ENCODE peak calls at places on chromosomes 11 and 22, in nine cellular contexts. G is uterus, L is thoracic aorta, K is OCI-LY7, Y is HCT116, E is neural progenitor cell, I is stomach, P is Panc1, A is IMR-90. T is an unnamed sample. For H3K4me1, the result is how much of the 10 kb centered on the place peaks cover.

GRCh38 chr11:74766905-74767304 is 18.3 kb downstream of the RNF169 start:
- DNase-seq in G (no peak), K (no peak), E (no peak), P (no peak), Y (no peak), A (no peak), L (no peak), I (no peak), T (no peak)

GRCh38 chr11:47950396-47950795 is 30.0 kb upstream of the PTPRJ start:
- DNase-seq in I (no peak), L (no peak), P (no peak), G (no peak), K (peak), Y (no peak), E (no peak), A (no peak), T (no peak)

GRCh38 chr22:44571566-44572413 is 73.8 kb upstream of the RTL6 start:
- DNase-seq in P (no peak), E (no peak), G (no peak), A (no peak), L (no peak), I (peak), Y (no peak), K (no peak), T (no peak)

GRCh38 chr22:31734512-31734911 is 15.4 kb downstream of the PRR14L start:
- DNase-seq in E (no peak), A (peak), P (no peak), I (no peak), K (no peak), G (no peak), L (no peak), Y (no peak), T (no peak)

GRCh38 chr11:128415539-128415938 is 171.8 kb downstream of the ETS1 start:
- DNase-seq in G (no peak), E (no peak), Y (no peak), I (no peak), K (no peak), P (no peak), A (peak), L (no peak), T (no peak)

GRCh38 chr11:105000797-105001196 is 22.2 kb downstream of the CASP5 start:
- DNase-seq in I (peak), G (no peak), P (peak), Y (peak), A (no peak), E (peak), K (peak), L (no peak), T (no peak)

GRCh38 chr11:106409681-106410080 is 332.2 kb downstream of the AASDHPPT start:
- DNase-seq in L (no peak), A (no peak), G (no peak), P (no peak), I (no peak), E (no peak), K (no peak), Y (no peak), T (no peak)

GRCh38 chr11:41917900-41918299 is 458.4 kb upstream of the LRRC4C start:
- DNase-seq in G (no peak), K (no peak), Y (no peak), A (no peak), L (no peak), I (no peak), E (no peak), P (no peak), T (no peak)

GRCh38 chr22:45916515-45916914 is 60.4 kb downstream of the WNT7B start:
- DNase-seq in K (no peak), A (no peak), Y (no peak), G (no peak), E (no peak), L (no peak), I (no peak), P (no peak), T (no peak)

GRCh38 chr22:20549232-20549841 is 41.9 kb downstream of the MED15 start:
- DNase-seq in L (no peak), I (no peak), E (no peak), G (peak), Y (no peak), K (no peak), A (no peak), P (no peak), T (peak)

GRCh38 chr11:109970516-109971183 is 122.5 kb upstream of the ZC3H12C start:
- DNase-seq in E (no peak), Y (no peak), P (no peak), G (no peak), A (no peak), L (no peak), I (no peak), K (no peak), T (no peak)

GRCh38 chr11:65911682-65912568 is 6.9 kb downstream of the C11orf68 start:
- DNase-seq in L (no peak), G (peak), P (no peak), A (peak), Y (peak), E (peak), I (no peak), K (no peak), T (no peak)

GRCh38 chr11:33296695-33297094 is 39.5 kb downstream of the HIPK3 start:
- DNase-seq in P (no peak), K (no peak), I (no peak), Y (no peak), A (no peak), L (no peak), E (no peak), G (no peak), T (no peak)

GRCh38 chr11:63858628-63859550 is 20.0 kb downstream of the MARK2 start:
- DNase-seq in G (peak), A (peak), K (no peak), Y (no peak), L (no peak), I (peak), E (no peak), P (no peak), T (peak)

GRCh38 chr11:108768370-108768769 is 103.5 kb downstream of the DDX10 start:
- DNase-seq in E (no peak), I (no peak), P (no peak), A (peak), G (no peak), Y (no peak), L (no peak), K (no peak), T (no peak)

GRCh38 chr11:119480375-119481020 is 57.5 kb upstream of the THY1 start:
- DNase-seq in Y (no peak), L (no peak), K (no peak), E (no peak), G (peak), A (no peak), I (no peak), P (no peak), T (no peak)

GRCh38 chr11:95805869-95806268 is 15.6 kb downstream of the CEP57 start:
- DNase-seq in I (no peak), A (no peak), P (no peak), G (no peak), E (no peak), K (no peak), L (no peak), Y (no peak), T (no peak)

GRCh38 chr11:6216501-6216900 is 11.1 kb downstream of the C11orf42 start:
- DNase-seq in A (no peak), K (no peak), G (no peak), L (no peak), E (no peak), I (no peak), Y (no peak), P (no peak), T (no peak)

GRCh38 chr11:127339376-127339775 is 338.8 kb upstream of the KIRREL3 start:
- DNase-seq in Y (no peak), I (no peak), P (no peak), L (no peak), E (no peak), A (no peak), G (no peak), K (no peak), T (no peak)

GRCh38 chr11:8867856-8868705 is 42.9 kb upstream of the AKIP1 start:
- DNase-seq in G (no peak), L (no peak), K (no peak), I (no peak), Y (no peak), A (peak), P (no peak), E (no peak), T (peak)

GRCh38 chr11:43327987-43328386 is 16.2 kb downstream of the API5 start:
- DNase-seq in A (peak), Y (no peak), K (no peak), P (peak), L (no peak), G (no peak), E (no peak), I (peak), T (no peak)

GRCh38 chr22:42316988-42317387 is 46.5 kb upstream of the TCF20 start:
- DNase-seq in A (no peak), K (no peak), Y (no peak), L (no peak), P (no peak), I (peak), E (no peak), G (peak), T (peak)

GRCh38 chr11:5288108-5288911 is 13.4 kb downstream of the OR51B4 start:
- DNase-seq in A (peak), E (no peak), K (no peak), I (peak), P (no peak), L (no peak), Y (no peak), G (no peak), T (no peak)

GRCh38 chr11:12724301-12725046 is 50.3 kb downstream of the TEAD1 start:
- DNase-seq in G (peak), K (no peak), Y (peak), A (peak), I (peak), L (peak), P (no peak), E (peak), T (peak)

GRCh38 chr22:40261783-40262182 is 84.1 kb downstream of the TNRC6B start:
- DNase-seq in G (no peak), L (no peak), P (no peak), A (no peak), K (no peak), Y (no peak), I (no peak), E (no peak), T (no peak)

GRCh38 chr11:69492201-69492991 is 10.9 kb downstream of the LINC01488 start:
- DNase-seq in A (peak), L (no peak), K (no peak), Y (no peak), P (no peak), E (no peak), I (no peak), G (no peak), T (no peak)

GRCh38 chr11:98772799-98773198 is 247.9 kb upstream of the CNTN5 start:
- DNase-seq in P (no peak), I (no peak), E (no peak), L (no peak), K (no peak), Y (no peak), G (no peak), A (no peak), T (no peak)

GRCh38 chr11:118530180-118530682 is 761 bp upstream of the TMEM25 start:
- DNase-seq in K (no peak), L (no peak), P (no peak), E (no peak), I (peak), A (peak), Y (no peak), G (no peak), T (no peak)

GRCh38 chr11:11732116-11732515 is 109.7 kb upstream of the USP47 start:
- DNase-seq in K (no peak), E (no peak), L (no peak), A (peak), G (no peak), I (no peak), P (no peak), Y (no peak), T (no peak)

GRCh38 chr11:119263352-119263940 is 53.5 kb downstream of the MCAM start:
- DNase-seq in G (no peak), L (no peak), E (no peak), A (peak), K (peak), Y (no peak), I (no peak), P (no peak), T (no peak)

GRCh38 chr22:44045171-44045570 is 21.1 kb downstream of the PARVB start:
- DNase-seq in P (no peak), E (no peak), I (no peak), A (peak), L (no peak), Y (no peak), G (no peak), K (no peak), T (no peak)

GRCh38 chr22:43625242-43625641 is 186.9 kb downstream of the EFCAB6 start:
- DNase-seq in P (no peak), G (no peak), Y (peak), I (no peak), K (no peak), L (no peak), E (no peak), A (no peak), T (no peak)

GRCh38 chr11:17927041-17927440 is 85.8 kb downstream of the SERGEF start:
- DNase-seq in Y (no peak), L (no peak), P (no peak), G (no peak), E (no peak), I (no peak), K (no peak), A (no peak), T (no peak)
- H3K4me1 ChIP-seq in Y (under half), L (under half), P (under half), G (under half), E (under half), I (under half), K (under half), A (under half), T (under half)

GRCh38 chr22:49916851-49917250 is 1.4 kb downstream of the ALG12 start:
- DNase-seq in P (no peak), Y (no peak), I (no peak), K (no peak), A (no peak), G (no peak), L (no peak), E (no peak), T (no peak)
- H3K27ac ChIP-seq in P (no peak), Y (no peak), I (no peak), K (no peak), A (no peak), G (no peak), L (no peak), E (no peak), T (no peak)

GRCh38 chr11:72813740-72814138 is 472 bp upstream of the ATG16L2 start:
- DNase-seq in K (peak), E (peak), L (no peak), G (peak), A (peak), I (peak), P (no peak), Y (peak), T (peak)

GRCh38 chr11:72814831-72815618 is 814 bp downstream of the ATG16L2 start:
- DNase-seq in A (peak), G (no peak), Y (peak), P (no peak), I (no peak), E (peak), K (peak), L (no peak), T (peak)

GRCh38 chr11:72812968-72813739 is 1.1 kb upstream of the ATG16L2 start:
- DNase-seq in A (peak), G (peak), E (peak), I (peak), L (no peak), P (peak), K (peak), Y (peak), T (peak)

GRCh38 chr11:72812604-72812967 is 1.6 kb upstream of the ATG16L2 start:
- DNase-seq in G (no peak), I (no peak), A (no peak), P (no peak), E (no peak), K (peak), Y (no peak), L (no peak), T (no peak)

DNA sequence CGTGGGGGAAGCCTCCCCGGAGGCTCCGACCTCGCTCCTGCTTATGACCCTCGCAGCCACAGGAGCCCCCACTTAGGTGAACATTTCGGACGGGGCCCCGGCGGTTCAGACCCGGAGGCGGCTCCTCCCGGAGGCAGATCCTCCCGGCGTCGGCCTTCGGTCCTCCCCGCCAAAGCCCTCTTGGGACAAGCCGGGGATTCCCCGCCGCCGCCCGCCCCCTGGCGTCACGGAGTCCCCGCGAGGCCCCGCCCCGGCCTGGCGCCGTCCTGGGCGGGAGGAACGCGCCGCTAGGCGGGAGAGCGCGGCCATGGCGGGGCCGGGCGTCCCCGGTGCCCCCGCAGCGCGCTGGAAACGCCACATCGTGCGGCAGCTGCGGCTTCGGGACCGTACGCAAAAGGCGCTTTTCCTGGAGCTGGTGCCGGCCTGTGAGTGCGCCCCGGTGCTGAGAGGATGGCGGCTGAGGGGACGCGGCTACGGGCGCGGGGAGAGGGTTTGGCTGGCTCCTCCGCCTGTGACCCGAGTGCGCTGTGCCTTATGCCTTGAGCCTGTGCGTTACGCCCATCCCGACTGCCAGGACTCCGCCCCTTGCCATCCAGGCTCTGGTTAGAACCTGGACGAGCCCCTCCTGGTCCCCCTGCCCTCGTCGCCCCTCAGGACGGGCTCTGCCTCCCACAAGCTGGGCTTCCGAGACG is at the start of gene ATG16L2:
- DNase-seq in Y (peak), P (peak), G (peak), E (peak), K (peak), I (peak), A (peak), L (no peak), T (peak)
- TF ChIP-seq CTCF in Y (no peak), P (peak), G (peak), E (peak), K (no peak), I (peak), A (peak), L (peak), T (no peak)

GRCh38 chr11:93738647-93739081 is 2.6 kb downstream of the TAF1D start:
- DNase-seq in K (peak), G (no peak), I (no peak), P (no peak), A (no peak), Y (no peak), L (no peak), E (peak), T (no peak)

GRCh38 chr11:93736129-93736528 is 5.2 kb downstream of the TAF1D start:
- DNase-seq in I (no peak), A (peak), K (no peak), Y (no peak), G (no peak), P (no peak), E (no peak), L (no peak), T (no peak)

GRCh38 chr11:93740031-93740801 is 1.1 kb downstream of the TAF1D start:
- DNase-seq in I (no peak), K (peak), P (no peak), Y (no peak), L (no peak), A (peak), G (no peak), E (peak), T (peak)

GRCh38 chr11:93735627-93736026 is 5.7 kb downstream of the TAF1D start:
- DNase-seq in G (no peak), P (no peak), K (no peak), A (no peak), Y (no peak), L (no peak), E (no peak), I (no peak), T (no peak)

DNA sequence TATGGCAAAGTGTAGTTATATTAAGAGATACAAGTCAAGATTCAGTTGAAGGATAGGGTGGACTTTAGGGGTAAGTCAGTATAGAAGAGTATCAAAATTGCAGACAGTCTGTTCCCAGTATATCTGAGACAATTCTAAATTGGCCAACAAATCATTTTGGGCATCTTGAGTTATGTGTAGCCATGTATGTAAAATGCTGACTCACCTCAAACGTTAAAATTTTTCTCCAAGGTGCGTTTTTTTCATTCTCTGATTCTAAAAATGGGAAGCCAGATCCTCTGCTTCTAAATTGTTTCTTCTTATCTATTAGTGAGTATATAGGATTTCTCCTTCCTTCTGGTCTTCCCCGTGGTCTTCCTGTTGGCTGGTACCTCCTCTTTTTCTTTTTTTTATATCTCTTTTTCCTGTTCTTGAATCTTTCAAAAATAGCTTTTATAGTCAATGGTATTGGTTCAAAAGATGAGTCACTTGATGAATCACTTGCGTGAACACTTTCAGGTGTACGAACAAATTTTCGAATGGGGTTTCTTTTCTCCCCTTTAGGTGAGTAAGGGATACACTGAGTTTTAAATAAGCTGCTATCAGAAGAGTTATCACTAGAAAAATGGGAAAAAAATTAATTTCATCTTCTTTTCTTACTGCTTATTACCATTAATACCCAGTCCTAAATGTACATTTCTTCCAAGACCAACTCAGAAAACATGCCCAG is 3.2 kb downstream of the TAF1D start:
- DNase-seq in L (no peak), G (no peak), Y (no peak), P (no peak), I (no peak), E (no peak), K (no peak), A (peak), T (no peak)
- H3K4me1 ChIP-seq in L (under half), G (under half), Y (under half), P (half or more), I (under half), E (under half), K (half or more), A (under half), T (under half)